ENCODE peak calls at places on chromosomes 7 and 10, in seven cellular contexts. D is CD8-positive, alpha-beta memory T cell; P is endodermal cell; Q is breast epithelium; Y is left lung; N is colonic mucosa; M is IMR-90. V is an unnamed sample.

GRCh38 chr7:74544706-74545469 is 91.2 kb downstream of the GTF2IRD1 start:
- DNase-seq in Y (no peak), D (no peak), N (peak), Q (no peak), P (peak), M (peak), V (no peak)

GRCh38 chr7:129792721-129793120 is 160.0 kb downstream of the UBE2H start:
- DNase-seq in Q (no peak), Y (no peak), P (peak), N (no peak), M (no peak), D (no peak), V (no peak)

GRCh38 chr10:98107644-98108430 is 26.6 kb upstream of the R3HCC1L start:
- DNase-seq in N (no peak), Q (no peak), P (no peak), M (no peak), D (no peak), Y (no peak), V (no peak)

GRCh38 chr7:149788300-149788851 is 15.0 kb upstream of the ZNF467 start:
- DNase-seq in Y (peak), P (no peak), Q (no peak), N (no peak), M (no peak), D (no peak), V (no peak)

GRCh38 chr7:37833107-37833817 is 15.1 kb upstream of the NME8 start:
- DNase-seq in P (peak), D (peak), Y (peak), N (peak), Q (no peak), M (peak), V (no peak)

GRCh38 chr10:106917452-106918055 is 247.0 kb downstream of the SORCS1 start:
- DNase-seq in Q (no peak), P (no peak), N (no peak), Y (no peak), M (no peak), D (no peak), V (no peak)

GRCh38 chr10:44962870-44963738 is 3.5 kb downstream of the RASSF4 start:
- DNase-seq in M (no peak), D (no peak), Y (no peak), Q (no peak), N (no peak), P (peak), V (no peak)

GRCh38 chr7:133230591-133231194 is 22.2 kb upstream of the EXOC4 start:
- DNase-seq in N (peak), Y (no peak), Q (no peak), M (peak), D (peak), P (peak), V (no peak)

GRCh38 chr10:117792214-117792613 is 249.7 kb downstream of the EMX2 start:
- DNase-seq in Y (no peak), Q (no peak), N (no peak), M (no peak), P (peak), D (no peak), V (no peak)

GRCh38 chr10:121597504-121598241 is 571 bp downstream of the FGFR2 start:
- DNase-seq in M (no peak), D (no peak), N (no peak), Q (no peak), Y (no peak), P (peak), V (no peak)

GRCh38 chr7:100169147-100169850 is 882 bp upstream of the GAL3ST4 start:
- DNase-seq in D (peak), Y (no peak), P (peak), M (no peak), Q (no peak), N (no peak), V (no peak)

GRCh38 chr10:9987197-9987596 is 1030.5 kb upstream of the CELF2 start:
- DNase-seq in Y (no peak), D (no peak), M (no peak), N (no peak), P (no peak), Q (no peak), V (no peak)

GRCh38 chr7:65477326-65477725 is 103.7 kb downstream of the ZNF92 start:
- DNase-seq in M (peak), D (no peak), N (no peak), Q (no peak), P (peak), Y (no peak), V (no peak)

GRCh38 chr7:75989726-75990388 is 4.5 kb downstream of the TMEM120A start:
- DNase-seq in D (no peak), Q (no peak), M (no peak), Y (peak), N (peak), P (no peak), V (no peak)

GRCh38 chr7:35705932-35706461 is 11.1 kb upstream of the HERPUD2 start:
- DNase-seq in M (peak), P (no peak), D (no peak), Q (no peak), Y (no peak), N (no peak), V (no peak)

GRCh38 chr10:31586708-31587107 is 267.7 kb downstream of the ZEB1 start:
- DNase-seq in M (no peak), D (no peak), N (no peak), Q (no peak), P (no peak), Y (no peak), V (no peak)

GRCh38 chr7:13551503-13551902 is 438.0 kb downstream of the ETV1 start:
- DNase-seq in Q (no peak), D (no peak), Y (no peak), N (no peak), M (no peak), P (no peak), V (no peak)

GRCh38 chr7:114082934-114083647 is 164.3 kb upstream of the PPP1R3A start:
- DNase-seq in Q (no peak), N (peak), D (no peak), P (peak), Y (peak), M (no peak), V (no peak)

GRCh38 chr10:59625842-59626522 is 83.7 kb downstream of the SLC16A9 start:
- DNase-seq in D (peak), N (peak), P (peak), Q (no peak), M (peak), Y (no peak), V (no peak)

GRCh38 chr10:178208-178607 is 43.0 kb downstream of the ZMYND11 start:
- DNase-seq in Y (no peak), N (no peak), M (peak), D (peak), Q (no peak), P (no peak), V (no peak)

GRCh38 chr10:29714096-29714874 is 79.5 kb upstream of the SVIL start:
- DNase-seq in Y (no peak), P (no peak), N (no peak), D (no peak), M (peak), Q (no peak), V (no peak)

GRCh38 chr10:68284597-68284996 is 47.3 kb upstream of the HNRNPH3 start:
- DNase-seq in Y (no peak), M (peak), Q (no peak), P (no peak), N (no peak), D (no peak), V (no peak)

GRCh38 chr10:3935933-3936359 is 150.9 kb upstream of the KLF6 start:
- DNase-seq in Q (no peak), D (no peak), N (peak), P (no peak), M (no peak), Y (no peak), V (no peak)

GRCh38 chr10:31645786-31646185 is 282.8 kb downstream of the ARHGAP12 start:
- DNase-seq in M (no peak), P (no peak), Y (no peak), N (no peak), Q (no peak), D (no peak), V (no peak)

GRCh38 chr7:158587425-158588084 is at the start of gene PTPRN2:
- DNase-seq in M (peak), Y (peak), P (peak), Q (peak), N (peak), D (peak), V (no peak)

GRCh38 chr10:3737811-3738311 is 47.1 kb downstream of the KLF6 start:
- DNase-seq in P (no peak), Y (no peak), Q (no peak), D (no peak), M (no peak), N (no peak), V (no peak)

GRCh38 chr10:132460691-132461090 is 63.7 kb downstream of the PWWP2B start:
- DNase-seq in D (no peak), Q (no peak), P (peak), M (no peak), N (no peak), Y (peak), V (no peak)

GRCh38 chr10:131947631-131948347 is 33.9 kb downstream of the BNIP3 start:
- DNase-seq in D (no peak), N (no peak), Q (peak), M (peak), Y (no peak), P (peak), V (no peak)

GRCh38 chr10:52334595-52334994 is 20.5 kb downstream of the DKK1 start:
- DNase-seq in M (peak), Q (no peak), P (no peak), N (no peak), Y (no peak), D (no peak), V (no peak)

GRCh38 chr7:77933394-77933793 is 134.8 kb downstream of the PHTF2 start:
- DNase-seq in Q (no peak), M (peak), Y (no peak), D (no peak), N (no peak), P (no peak), V (no peak)

GRCh38 chr10:133079836-133080682 is 7.7 kb upstream of the ADGRA1 start:
- DNase-seq in M (no peak), P (peak), Y (no peak), N (no peak), D (no peak), Q (no peak), V (no peak)

GRCh38 chr7:107980171-107980570 is 22.8 kb downstream of the LAMB1 start:
- DNase-seq in N (no peak), D (no peak), M (no peak), Q (no peak), P (no peak), Y (no peak), V (no peak)

GRCh38 chr10:26081459-26081858 is 135.1 kb upstream of the GAD2 start:
- DNase-seq in Q (no peak), D (no peak), M (no peak), P (no peak), N (no peak), Y (no peak), V (no peak)

GRCh38 chr10:43201545-43202131 is 63.4 kb downstream of the CSGALNACT2 start:
- DNase-seq in M (no peak), P (peak), Q (peak), D (no peak), Y (no peak), N (peak), V (no peak)

GRCh38 chr10:27072436-27073114 is 27.7 kb downstream of the ANKRD26 start:
- DNase-seq in Y (no peak), P (peak), D (no peak), Q (no peak), N (no peak), M (no peak), V (no peak)

GRCh38 chr10:77849039-77849664 is 77.4 kb downstream of the DLG5 start:
- DNase-seq in P (peak), Y (no peak), Q (no peak), M (no peak), N (peak), D (no peak), V (no peak)

DNA sequence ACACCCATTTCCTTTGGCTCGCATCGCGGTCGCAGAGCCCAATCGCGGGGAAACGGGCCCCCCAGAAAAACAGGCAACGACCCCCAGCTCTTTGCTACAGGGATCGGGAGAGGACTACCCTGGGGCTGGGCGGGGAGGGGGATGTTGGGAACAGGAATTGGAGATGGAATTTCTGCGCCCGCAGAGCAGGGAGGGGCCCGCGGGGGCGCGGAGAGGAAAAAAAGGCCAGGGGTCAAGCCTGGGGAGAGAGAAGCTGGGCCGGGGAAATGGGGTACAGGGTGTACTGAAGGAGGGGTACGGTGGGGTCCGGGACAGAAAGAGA is 410 bp downstream of the SGCE start:
- DNase-seq in Y (no peak), N (peak), D (no peak), M (no peak), Q (no peak), P (peak), V (no peak)
- H3K27ac ChIP-seq in Y (peak), N (peak), D (no peak), M (peak), Q (peak), P (peak), V (peak)

GRCh38 chr7:28725045-28725630 is 233.0 kb downstream of the TRIL start:
- DNase-seq in Y (no peak), D (no peak), Q (no peak), M (no peak), N (no peak), P (no peak), V (no peak)

GRCh38 chr7:28725911-28726310 is 232.2 kb downstream of the TRIL start:
- DNase-seq in M (peak), D (no peak), Q (no peak), P (no peak), Y (no peak), N (no peak), V (no peak)

GRCh38 chr7:28723336-28723735 is 234.8 kb downstream of the TRIL start:
- DNase-seq in P (no peak), N (no peak), Q (no peak), M (no peak), D (no peak), Y (no peak), V (no peak)

GRCh38 chr7:28724563-28724962 is 233.6 kb downstream of the TRIL start:
- DNase-seq in D (no peak), Q (no peak), N (no peak), Y (no peak), M (no peak), P (no peak), V (no peak)

DNA sequence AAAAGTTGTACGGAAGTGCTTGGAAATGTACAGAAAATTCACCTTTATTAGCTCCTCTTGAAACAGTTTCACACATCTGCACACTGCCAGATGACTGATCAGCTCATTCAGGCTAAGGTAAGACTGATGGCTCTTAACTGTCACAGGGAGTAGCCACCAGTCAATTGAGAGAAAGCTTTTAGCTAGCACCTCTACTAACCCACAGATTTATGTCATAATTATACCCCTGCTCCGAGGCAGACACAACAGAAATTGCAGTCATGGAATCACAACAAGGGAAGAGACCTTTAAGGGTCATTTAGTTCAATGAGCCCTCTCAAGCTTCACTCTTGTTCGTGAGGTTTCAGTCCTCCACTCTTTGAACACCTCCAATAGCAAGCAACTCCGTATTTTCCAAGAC is 235.4 kb downstream of the TRIL start:
- DNase-seq in P (no peak), Q (no peak), M (no peak), Y (no peak), N (no peak), D (no peak), V (no peak)
- H3K27ac ChIP-seq in P (no peak), Q (no peak), M (no peak), Y (no peak), N (no peak), D (no peak), V (no peak)

DNA sequence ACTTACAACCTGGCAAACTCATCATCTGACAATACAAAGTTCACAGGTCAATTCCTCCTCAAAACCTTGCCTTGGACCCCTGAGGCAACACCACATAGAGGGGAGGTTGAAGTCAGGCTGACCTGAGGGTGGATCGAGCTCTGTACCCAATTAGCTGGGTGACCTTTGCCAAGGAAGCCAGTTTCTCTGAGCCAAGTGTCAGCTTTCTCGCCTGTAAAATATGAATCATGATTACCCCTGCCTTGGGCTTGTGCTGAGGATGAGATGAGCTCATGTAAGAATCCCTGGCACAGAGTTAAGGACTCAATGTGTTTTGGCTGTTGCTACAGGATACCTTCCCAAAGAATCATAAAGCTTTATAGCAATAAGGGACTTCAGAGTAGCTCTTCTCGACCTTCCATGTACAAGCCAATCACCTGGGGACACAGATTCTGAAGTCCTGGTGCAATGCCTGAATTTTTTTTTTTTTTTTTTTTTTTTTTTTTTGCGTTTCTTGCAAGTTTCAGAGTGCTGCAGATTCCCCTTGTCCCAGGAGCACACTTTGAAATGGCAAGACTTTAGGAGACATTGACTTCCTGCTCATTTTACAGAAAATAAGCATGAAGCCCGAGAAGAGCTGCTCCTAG is 43.5 kb upstream of the CACUL1 start:
- DNase-seq in N (no peak), Q (no peak), M (no peak), D (no peak), Y (no peak), P (no peak), V (no peak)
- H3K27ac ChIP-seq in N (no peak), Q (peak), M (no peak), D (no peak), Y (no peak), P (no peak), V (no peak)

GRCh38 chr10:101781655-101781983 is 1.6 kb downstream of the NPM3 start:
- DNase-seq in Q (no peak), N (no peak), D (no peak), P (no peak), Y (peak), M (no peak), V (no peak)
- H3K27ac ChIP-seq in Q (no peak), N (no peak), D (no peak), P (no peak), Y (no peak), M (no peak), V (no peak)

GRCh38 chr7:781936-782529 is 50.2 kb upstream of the SUN1 start:
- DNase-seq in M (no peak), D (no peak), Y (peak), P (no peak), Q (no peak), N (no peak), V (no peak)
- H3K27ac ChIP-seq in M (no peak), D (no peak), Y (no peak), P (no peak), Q (no peak), N (no peak), V (no peak)

DNA sequence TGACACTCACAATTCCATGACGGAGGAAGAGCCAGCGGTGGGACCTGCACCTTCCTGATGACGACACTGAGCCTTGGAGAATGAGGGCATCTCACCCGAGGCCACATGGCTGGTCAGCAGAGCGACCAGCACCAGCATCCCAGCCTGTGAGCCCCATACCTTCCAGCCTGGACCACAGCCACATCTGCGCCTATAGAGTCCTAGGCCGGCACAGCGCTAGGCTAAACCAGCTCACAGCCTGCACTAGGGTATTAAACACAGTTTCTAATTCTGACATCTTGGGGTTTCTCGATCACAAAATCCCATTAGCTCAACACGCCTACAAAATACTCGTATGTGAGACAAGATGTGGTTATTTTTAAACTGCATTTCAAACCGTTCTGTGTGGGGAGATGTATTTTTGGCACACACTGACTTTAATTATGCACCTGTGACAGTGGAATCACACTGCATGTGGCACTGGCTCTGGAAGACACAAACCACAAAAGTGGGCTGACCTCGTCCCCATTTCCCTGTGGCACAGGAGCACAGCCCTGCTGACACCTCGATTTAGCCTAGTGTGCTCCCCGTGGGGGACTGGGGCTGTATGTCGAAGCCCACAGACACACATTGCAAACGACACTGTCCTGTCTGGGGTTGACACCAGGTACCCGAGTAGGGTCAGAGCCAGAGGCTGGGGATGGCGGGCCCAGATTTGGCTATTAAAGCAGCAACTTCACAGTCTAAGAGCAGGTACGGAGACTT is 32.5 kb downstream of the CPXM2 start:
- DNase-seq in N (no peak), P (no peak), Y (no peak), D (no peak), Q (no peak), M (no peak), V (no peak)
- H3K27ac ChIP-seq in N (no peak), P (no peak), Y (no peak), D (no peak), Q (no peak), M (no peak), V (no peak)

DNA sequence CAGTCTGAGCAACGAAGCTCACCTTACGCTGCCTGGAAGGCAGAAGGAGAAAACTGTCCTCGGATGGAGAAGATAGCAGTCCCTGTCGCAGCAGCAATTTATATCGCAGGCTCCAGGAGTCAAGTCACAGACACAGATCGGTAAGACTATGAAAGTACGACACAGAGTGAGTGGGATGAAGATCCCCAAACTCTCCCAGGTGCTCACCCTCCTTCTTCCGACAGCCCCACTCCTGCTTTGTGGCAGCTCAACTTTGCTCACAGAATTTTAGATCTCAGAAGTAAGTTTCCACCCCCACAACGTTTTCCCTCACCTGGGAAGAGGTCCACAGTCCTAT is 428 bp downstream of the TCTN3 start:
- DNase-seq in Y (no peak), M (peak), P (no peak), N (peak), Q (no peak), D (no peak), V (no peak)
- H3K27ac ChIP-seq in Y (peak), M (peak), P (peak), N (peak), Q (peak), D (peak), V (peak)